ENCODE peak calls at places on chromosome 1, in four cellular contexts. C is activated B cell treated with CpG ODN at 0.5 μM for 24 hours, I is cardiac muscle cell, O is AG10803. B is an unnamed sample.

GRCh38 chr1:76006234-76006633 is 68.3 kb upstream of the ST6GALNAC3 start:
- DNase-seq in C (no peak), I (no peak), O (peak), B (no peak)

GRCh38 chr1:33361553-33362262 is 40.8 kb upstream of the A3GALT2 start:
- DNase-seq in C (no peak), I (no peak), O (no peak), B (no peak)

GRCh38 chr1:23718482-23718881 is 24.8 kb upstream of the ELOA start:
- DNase-seq in C (no peak), I (peak), O (peak), B (no peak)

GRCh38 chr1:100400332-100400933 is 48.1 kb downstream of the CDC14A start:
- DNase-seq in C (no peak), I (no peak), O (no peak), B (peak)

GRCh38 chr1:36137776-36138175 is 11.5 kb downstream of the TRAPPC3 start:
- DNase-seq in C (no peak), I (no peak), O (no peak), B (no peak)

GRCh38 chr1:204196068-204196795 is at the start of gene KISS1:
- DNase-seq in C (no peak), I (no peak), O (no peak), B (no peak)

GRCh38 chr1:23865543-23865930 is 2.6 kb downstream of the FUCA1 start:
- DNase-seq in C (no peak), I (no peak), O (peak), B (no peak)

GRCh38 chr1:113860891-113861290 is 10.6 kb downstream of the PTPN22 start:
- DNase-seq in C (no peak), I (no peak), O (peak), B (no peak)

DNA sequence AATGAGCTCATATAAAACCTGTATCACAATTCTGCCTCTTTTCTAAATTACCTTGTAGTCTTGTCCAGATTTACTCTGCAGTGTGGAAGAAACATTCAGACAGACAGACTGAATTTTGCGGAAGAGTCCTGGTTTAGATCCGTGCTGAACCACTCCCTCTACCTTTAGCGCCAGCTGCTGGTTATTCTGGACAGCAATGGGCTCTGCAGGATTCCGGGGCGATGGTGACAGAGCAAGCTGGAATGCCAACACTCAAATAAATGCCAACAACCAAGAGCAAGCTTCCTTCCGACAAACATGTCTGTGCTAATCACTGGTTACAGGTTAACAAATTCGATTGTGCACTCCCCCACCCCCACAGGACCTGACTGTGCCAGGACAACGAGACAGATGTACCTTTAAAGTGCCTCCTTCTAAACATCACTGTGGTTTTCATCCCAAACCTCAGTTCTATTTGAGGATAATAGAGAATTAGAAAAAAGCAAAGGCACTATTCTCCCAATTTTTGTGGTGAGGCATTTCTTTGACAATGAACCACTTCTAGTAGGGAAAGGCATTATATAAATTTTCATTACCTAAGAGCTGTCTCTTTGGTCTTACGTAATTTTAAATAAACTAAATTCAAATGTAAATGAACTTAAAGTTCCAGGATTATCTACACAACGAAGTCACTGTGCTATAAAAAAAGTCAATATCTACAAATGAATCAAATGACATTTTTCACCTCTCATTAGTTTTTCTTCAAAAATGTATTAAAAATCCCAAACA is 90.4 kb downstream of the INTS7 start:
- DNase-seq in C (no peak), I (peak), O (peak), B (no peak)
- TF ChIP-seq CTCF in C (no peak), I (peak), O (peak), B (no peak)

GRCh38 chr1:93442276-93442675 is 5.6 kb upstream of the FNBP1L start:
- DNase-seq in C (no peak), I (no peak), O (peak), B (no peak)
- TF ChIP-seq CTCF in C (no peak), I (no peak), O (no peak), B (no peak)

DNA sequence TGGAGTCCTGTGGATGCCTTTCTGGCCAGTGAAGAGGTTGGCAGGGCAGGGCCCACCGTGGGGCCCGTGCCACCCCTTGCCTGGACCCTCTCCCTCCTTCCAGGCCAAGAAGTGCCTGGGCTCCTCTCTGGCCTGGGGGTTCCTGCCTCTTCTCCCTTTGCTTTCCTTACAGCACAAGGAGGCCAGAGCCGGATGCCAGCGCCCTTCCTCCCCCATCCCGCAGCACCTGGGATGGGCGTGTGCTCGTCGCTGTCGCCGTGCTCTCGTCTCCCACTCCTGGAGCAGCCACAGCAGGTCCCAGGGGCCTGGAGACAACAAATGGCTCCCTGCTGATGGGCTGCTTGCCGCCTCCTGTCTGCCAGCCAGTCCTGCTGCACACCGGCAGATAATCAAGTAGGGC is 50.7 kb upstream of the POU3F1 start:
- DNase-seq in C (no peak), I (no peak), O (no peak), B (no peak)
- TF ChIP-seq CTCF in C (no peak), I (no peak), O (no peak), B (no peak)

GRCh38 chr1:80656011-80656627 is 1144.6 kb upstream of the ADGRL2 start:
- DNase-seq in C (no peak), I (peak), O (no peak), B (no peak)
- TF ChIP-seq CTCF in C (no peak), I (no peak), O (no peak), B (no peak)